ENCODE peak calls at places on chromosomes 2 and 18, in eight cellular contexts. J, G, E, K, B, Z, R and W are unnamed samples.

GRCh38 chr2:32946314-32947075 is at the start of gene LTBP1:
- DNase-seq in Z (peak; percentile 80), K (peak; percentile 55), G (peak; percentile 70), R (peak; percentile 87), J (peak; percentile 78), B (peak; percentile 76), E (peak; percentile 76), W (no peak)

GRCh38 chr2:150802648-150803047 is 315.2 kb upstream of the RND3 start:
- DNase-seq in B (no peak), J (no peak), Z (peak; percentile 3), K (no peak), G (no peak), R (no peak), E (peak; percentile 47), W (no peak)

GRCh38 chr2:42854207-42854818 is 61.9 kb upstream of the HAAO start:
- DNase-seq in K (peak; percentile 72), E (peak; percentile 23), J (no peak), Z (peak; percentile 31), B (no peak), R (peak; percentile 78), G (no peak), W (no peak)

GRCh38 chr2:127625146-127625943 is 20.6 kb upstream of the GPR17 start:
- DNase-seq in K (no peak), E (no peak), B (no peak), J (no peak), G (no peak), R (peak; percentile 42), Z (no peak), W (no peak)

GRCh38 chr2:161161074-161161577 is 898 bp downstream of the TANK start:
- DNase-seq in Z (no peak), B (no peak), G (no peak), K (no peak), E (no peak), J (no peak), R (no peak), W (no peak)

GRCh38 chr2:187422277-187422676 is 25.8 kb downstream of the CALCRL start:
- DNase-seq in R (no peak), G (no peak), K (peak; percentile 40), B (peak; percentile 69), J (peak; percentile 60), Z (no peak), E (no peak), W (no peak)

GRCh38 chr2:106219813-106220212 is 25.7 kb upstream of the UXS1 start:
- DNase-seq in J (peak; percentile 38), Z (no peak), G (no peak), R (no peak), K (no peak), B (no peak), E (no peak), W (no peak)

GRCh38 chr18:57841568-57841967 is 38.5 kb upstream of the ATP8B1 start:
- DNase-seq in G (no peak), J (no peak), R (no peak), K (no peak), Z (no peak), B (no peak), E (no peak), W (no peak)

GRCh38 chr2:241811209-241811951 is 2.4 kb downstream of the NEU4 start:
- DNase-seq in E (no peak), Z (no peak), J (no peak), R (peak; percentile 85), B (no peak), K (no peak), G (no peak), W (no peak)

GRCh38 chr18:37253424-37254255 is 312.0 kb downstream of the CELF4 start:
- DNase-seq in R (peak; percentile 59), E (no peak), K (no peak), Z (no peak), G (peak; percentile 99), J (peak; percentile 41), B (peak; percentile 13), W (no peak)

GRCh38 chr18:2854871-2855270 is 8.1 kb downstream of the EMILIN2 start:
- DNase-seq in E (no peak), Z (no peak), B (peak; percentile 30), K (no peak), R (no peak), G (no peak), J (no peak), W (no peak)

GRCh38 chr2:167181674-167182073 is 293.4 kb downstream of the XIRP2 start:
- DNase-seq in E (peak; percentile 21), J (no peak), G (no peak), K (peak; percentile 67), Z (peak; percentile 20), R (no peak), B (no peak), W (no peak)

GRCh38 chr2:197089659-197090058 is 163.2 kb upstream of the PGAP1 start:
- DNase-seq in R (no peak), E (no peak), B (no peak), K (peak; percentile 46), Z (no peak), G (no peak), J (no peak), W (no peak)

GRCh38 chr2:38875227-38875575 is 533 bp downstream of the DHX57 start:
- DNase-seq in R (no peak), G (no peak), B (peak; percentile 7), E (peak; percentile 1), K (no peak), Z (no peak), J (no peak), W (no peak)

GRCh38 chr18:36274296-36274695 is 23.2 kb upstream of the FHOD3 start:
- DNase-seq in G (no peak), R (no peak), K (no peak), E (no peak), J (no peak), Z (no peak), B (no peak), W (no peak)

GRCh38 chr18:10771053-10771709 is 245.4 kb downstream of the NAPG start:
- DNase-seq in B (peak; percentile 42), Z (peak; percentile 7), G (no peak), R (no peak), E (peak; percentile 67), K (peak; percentile 54), J (no peak), W (no peak)

GRCh38 chr2:41912337-41912736 is 135.5 kb upstream of the PKDCC start:
- DNase-seq in K (no peak), E (no peak), Z (peak; percentile 24), B (no peak), R (no peak), G (no peak), J (no peak), W (no peak)

GRCh38 chr2:74516070-74516633 is 1.9 kb downstream of the TLX2 start:
- DNase-seq in E (peak; percentile 11), J (peak; percentile 38), G (no peak), R (peak; percentile 83), B (peak; percentile 68), Z (no peak), K (peak; percentile 8), W (no peak)

GRCh38 chr2:200765995-200766660 is 45.6 kb upstream of the BZW1 start:
- DNase-seq in B (no peak), K (peak; percentile 92), Z (peak; percentile 71), R (no peak), E (peak; percentile 34), J (no peak), G (no peak), W (no peak)

GRCh38 chr18:32877371-32877770 is 104.5 kb upstream of the KLHL14 start:
- DNase-seq in B (no peak), Z (no peak), K (no peak), E (no peak), J (no peak), R (no peak), G (no peak), W (no peak)

GRCh38 chr18:32879497-32879896 is 106.7 kb upstream of the KLHL14 start:
- DNase-seq in B (no peak), Z (peak; percentile 90), G (no peak), K (no peak), R (no peak), J (no peak), E (no peak), W (peak; percentile 70)

GRCh38 chr18:32870611-32871010 is 97.8 kb upstream of the KLHL14 start:
- DNase-seq in R (no peak), G (no peak), E (no peak), J (no peak), K (no peak), B (no peak), Z (no peak), W (no peak)

GRCh38 chr18:32881009-32881408 is 108.2 kb upstream of the KLHL14 start:
- DNase-seq in J (no peak), Z (no peak), E (no peak), K (no peak), B (no peak), R (no peak), G (no peak), W (no peak)

GRCh38 chr18:32875625-32876024 is 102.8 kb upstream of the KLHL14 start:
- DNase-seq in G (no peak), R (no peak), J (no peak), E (no peak), B (no peak), K (no peak), Z (no peak), W (no peak)
- TF ChIP-seq CTCF in G (no peak), R (no peak), J (no peak), E (no peak), B (no peak), K (no peak), Z (no peak), W (no peak)

DNA sequence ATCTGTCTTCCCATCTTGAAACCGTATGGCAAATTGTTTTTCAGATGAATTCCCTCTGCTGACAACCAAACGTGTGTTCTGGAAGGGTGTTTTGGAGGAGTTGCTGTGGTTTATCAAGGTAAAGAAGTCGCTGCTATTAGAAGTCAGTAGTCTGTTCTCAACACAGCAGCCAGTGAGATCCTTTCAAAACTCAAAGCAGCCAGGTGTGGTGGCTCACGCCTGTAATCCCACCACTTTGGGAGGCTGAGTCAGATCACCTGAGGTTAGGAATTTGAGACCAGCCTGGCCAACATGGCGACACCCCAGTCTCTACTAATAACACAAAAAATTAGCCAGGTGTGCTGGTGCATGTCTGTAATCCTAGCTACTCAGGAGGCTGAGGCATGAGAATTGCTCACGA is 2.1 kb downstream of the TYMS start:
- DNase-seq in B (no peak), Z (no peak), J (no peak), K (no peak), G (no peak), E (no peak), R (no peak), W (no peak)
- H3K4me3 ChIP-seq in B (no peak overlapping the region), Z (no peak overlapping the region), J (peak overlapping the region; percentile 77), K (no peak overlapping the region), G (no peak overlapping the region), E (no peak overlapping the region), R (no peak overlapping the region), W (no peak overlapping the region)

DNA sequence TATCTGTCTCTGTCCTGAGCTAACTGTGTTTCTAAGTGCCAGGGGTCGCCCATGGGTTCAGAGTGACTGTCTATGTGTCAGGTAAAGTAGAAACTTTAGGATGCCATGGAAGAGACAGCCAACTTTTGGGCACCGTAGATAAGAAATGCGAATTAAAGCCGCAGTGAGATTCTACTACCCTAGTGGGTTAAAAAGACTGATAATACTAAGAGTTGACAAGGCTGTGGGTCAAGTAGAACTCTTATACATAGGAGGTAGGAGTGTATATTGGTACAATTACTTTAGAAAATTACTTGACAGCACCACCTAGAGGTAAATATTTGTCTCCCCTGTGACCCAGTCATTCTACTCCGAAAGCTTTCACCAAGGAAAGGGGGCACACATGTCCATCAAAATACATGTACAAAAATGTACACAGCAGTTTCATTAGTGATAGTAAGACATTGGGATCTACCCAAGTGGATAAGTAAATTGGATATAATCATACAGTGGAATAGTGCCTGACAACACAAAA is 371.3 kb downstream of the SLC4A3 start:
- DNase-seq in E (no peak), R (no peak), G (peak; percentile 7), K (no peak), B (no peak), Z (no peak), J (no peak), W (no peak)
- TF ChIP-seq CTCF in E (no peak), R (no peak), G (no peak), K (no peak), B (no peak), Z (no peak), J (peak; percentile 26), W (peak; percentile 13)

GRCh38 chr2:30115141-30115980 is 31.4 kb upstream of the YPEL5 start:
- DNase-seq in B (peak; percentile 85), K (peak; percentile 70), G (peak; percentile 70), R (peak; percentile 77), E (peak; percentile 82), Z (peak; percentile 75), J (peak; percentile 93), W (peak; percentile 60)
- H3K4me3 ChIP-seq in B (no peak overlapping the region), K (no peak overlapping the region), G (no peak overlapping the region), R (no peak overlapping the region), E (no peak overlapping the region), Z (no peak overlapping the region), J (peak overlapping the region; percentile 3), W (no peak overlapping the region)